ENCODE peak calls at places on chromosomes 13 and 19, in seven cellular contexts. One of them, this sample, is unnamed.

GRCh38 chr13:26423634-26424033 is 133.8 kb upstream of the WASF3 start:
- DNase-seq in fibroblast of villous mesenchyme: peak
- DNase-seq in mucosa of descending colon: no peak
- DNase-seq in posterior cingulate gyrus: no peak
- DNase-seq in T-helper 1 cell: no peak
- DNase-seq in NCI-H2227 treated with DMSO at 0.1 percent for 48 hours: no peak
- DNase-seq in CD4-positive, CD25-positive, alpha-beta regulatory T cell: no peak
- DNase-seq in this sample: no peak

GRCh38 chr13:68176486-68176885 is 946.4 kb upstream of the PCDH9 start:
- DNase-seq in NCI-H2227 treated with DMSO at 0.1 percent for 48 hours: no peak
- DNase-seq in T-helper 1 cell: no peak
- DNase-seq in mucosa of descending colon: no peak
- DNase-seq in fibroblast of villous mesenchyme: peak
- DNase-seq in posterior cingulate gyrus: no peak
- DNase-seq in CD4-positive, CD25-positive, alpha-beta regulatory T cell: no peak
- DNase-seq in this sample: no peak

GRCh38 chr13:110187501-110188161 is 119.3 kb downstream of the COL4A1 start:
- DNase-seq in fibroblast of villous mesenchyme: peak
- DNase-seq in T-helper 1 cell: no peak
- DNase-seq in posterior cingulate gyrus: no peak
- DNase-seq in mucosa of descending colon: no peak
- DNase-seq in NCI-H2227 treated with DMSO at 0.1 percent for 48 hours: no peak
- DNase-seq in CD4-positive, CD25-positive, alpha-beta regulatory T cell: no peak
- DNase-seq in this sample: no peak

GRCh38 chr13:38213307-38213706 is 136.3 kb upstream of the UFM1 start:
- DNase-seq in NCI-H2227 treated with DMSO at 0.1 percent for 48 hours: no peak
- DNase-seq in T-helper 1 cell: no peak
- DNase-seq in CD4-positive, CD25-positive, alpha-beta regulatory T cell: no peak
- DNase-seq in mucosa of descending colon: no peak
- DNase-seq in fibroblast of villous mesenchyme: no peak
- DNase-seq in posterior cingulate gyrus: no peak
- DNase-seq in this sample: no peak

GRCh38 chr19:49807174-49807830 is 5.8 kb downstream of the FUZ start:
- DNase-seq in NCI-H2227 treated with DMSO at 0.1 percent for 48 hours: no peak
- DNase-seq in CD4-positive, CD25-positive, alpha-beta regulatory T cell: no peak
- DNase-seq in posterior cingulate gyrus: no peak
- DNase-seq in fibroblast of villous mesenchyme: no peak
- DNase-seq in mucosa of descending colon: no peak
- DNase-seq in T-helper 1 cell: no peak
- DNase-seq in this sample: no peak

GRCh38 chr13:89950225-89950624 is 1397.3 kb upstream of the MIR17HG start:
- DNase-seq in fibroblast of villous mesenchyme: no peak
- DNase-seq in NCI-H2227 treated with DMSO at 0.1 percent for 48 hours: no peak
- DNase-seq in mucosa of descending colon: no peak
- DNase-seq in CD4-positive, CD25-positive, alpha-beta regulatory T cell: no peak
- DNase-seq in posterior cingulate gyrus: no peak
- DNase-seq in T-helper 1 cell: no peak
- DNase-seq in this sample: no peak

GRCh38 chr13:27252467-27252866 is 1.1 kb downstream of the RPL21 start:
- DNase-seq in CD4-positive, CD25-positive, alpha-beta regulatory T cell: no peak
- DNase-seq in mucosa of descending colon: no peak
- DNase-seq in posterior cingulate gyrus: no peak
- DNase-seq in fibroblast of villous mesenchyme: no peak
- DNase-seq in T-helper 1 cell: no peak
- DNase-seq in NCI-H2227 treated with DMSO at 0.1 percent for 48 hours: no peak
- DNase-seq in this sample: no peak

GRCh38 chr19:39127812-39128510 is 2.4 kb downstream of the PAK4 start:
- DNase-seq in posterior cingulate gyrus: no peak
- DNase-seq in fibroblast of villous mesenchyme: no peak
- DNase-seq in mucosa of descending colon: no peak
- DNase-seq in T-helper 1 cell: no peak
- DNase-seq in NCI-H2227 treated with DMSO at 0.1 percent for 48 hours: no peak
- DNase-seq in CD4-positive, CD25-positive, alpha-beta regulatory T cell: no peak
- DNase-seq in this sample: no peak

GRCh38 chr19:35093941-35094647 is 21.5 kb upstream of the FXYD3 start:
- DNase-seq in posterior cingulate gyrus: no peak
- DNase-seq in T-helper 1 cell: no peak
- DNase-seq in fibroblast of villous mesenchyme: no peak
- DNase-seq in NCI-H2227 treated with DMSO at 0.1 percent for 48 hours: no peak
- DNase-seq in mucosa of descending colon: no peak
- DNase-seq in CD4-positive, CD25-positive, alpha-beta regulatory T cell: no peak
- DNase-seq in this sample: no peak

GRCh38 chr13:90447735-90448103 is 899.8 kb upstream of the MIR17HG start:
- DNase-seq in fibroblast of villous mesenchyme: peak
- DNase-seq in mucosa of descending colon: no peak
- DNase-seq in T-helper 1 cell: no peak
- DNase-seq in NCI-H2227 treated with DMSO at 0.1 percent for 48 hours: no peak
- DNase-seq in posterior cingulate gyrus: no peak
- DNase-seq in CD4-positive, CD25-positive, alpha-beta regulatory T cell: no peak
- DNase-seq in this sample: no peak

GRCh38 chr13:34591801-34592454 is 350.1 kb upstream of the NBEA start:
- DNase-seq in NCI-H2227 treated with DMSO at 0.1 percent for 48 hours: no peak
- DNase-seq in posterior cingulate gyrus: no peak
- DNase-seq in CD4-positive, CD25-positive, alpha-beta regulatory T cell: no peak
- DNase-seq in fibroblast of villous mesenchyme: no peak
- DNase-seq in mucosa of descending colon: peak
- DNase-seq in T-helper 1 cell: no peak
- DNase-seq in this sample: no peak

GRCh38 chr13:46267166-46267565 is 55.4 kb downstream of the LRRC63 start:
- DNase-seq in posterior cingulate gyrus: no peak
- DNase-seq in fibroblast of villous mesenchyme: no peak
- DNase-seq in CD4-positive, CD25-positive, alpha-beta regulatory T cell: no peak
- DNase-seq in NCI-H2227 treated with DMSO at 0.1 percent for 48 hours: no peak
- DNase-seq in mucosa of descending colon: no peak
- DNase-seq in T-helper 1 cell: no peak
- DNase-seq in this sample: no peak

GRCh38 chr19:56301152-56301551 is 13.5 kb downstream of the ZSCAN5A start:
- DNase-seq in mucosa of descending colon: no peak
- DNase-seq in NCI-H2227 treated with DMSO at 0.1 percent for 48 hours: no peak
- DNase-seq in CD4-positive, CD25-positive, alpha-beta regulatory T cell: no peak
- DNase-seq in posterior cingulate gyrus: no peak
- DNase-seq in fibroblast of villous mesenchyme: peak
- DNase-seq in T-helper 1 cell: no peak
- DNase-seq in this sample: no peak

GRCh38 chr19:42325896-42326771 is 699 bp downstream of the MEGF8 start:
- DNase-seq in mucosa of descending colon: peak
- DNase-seq in CD4-positive, CD25-positive, alpha-beta regulatory T cell: no peak
- DNase-seq in fibroblast of villous mesenchyme: no peak
- DNase-seq in T-helper 1 cell: peak
- DNase-seq in NCI-H2227 treated with DMSO at 0.1 percent for 48 hours: no peak
- DNase-seq in posterior cingulate gyrus: no peak
- DNase-seq in this sample: no peak

GRCh38 chr13:51638497-51638871 is 54.2 kb downstream of the WDFY2 start:
- DNase-seq in fibroblast of villous mesenchyme: peak
- DNase-seq in CD4-positive, CD25-positive, alpha-beta regulatory T cell: no peak
- DNase-seq in T-helper 1 cell: no peak
- DNase-seq in NCI-H2227 treated with DMSO at 0.1 percent for 48 hours: no peak
- DNase-seq in mucosa of descending colon: no peak
- DNase-seq in posterior cingulate gyrus: no peak
- DNase-seq in this sample: no peak

This sample was measured in nucleus accumbens.